ENCODE peak calls at places on chromosomes 11 and 22, in six cellular contexts. B is small intestine; D is BJ; U is posterior cingulate gyrus; Q is CD4-positive, alpha-beta memory T cell; P is WERI-Rb-1. Z is an unnamed sample.

GRCh38 chr22:47124946-47125345 is 362.5 kb downstream of the TBC1D22A start:
- DNase-seq in D (no peak), Q (no peak), U (no peak), P (no peak), B (no peak), Z (no peak)

GRCh38 chr11:111479666-111480065 is 32.5 kb downstream of the BTG4 start:
- DNase-seq in P (no peak), Q (no peak), U (no peak), B (no peak), D (no peak), Z (no peak)

GRCh38 chr22:26479792-26480610 is 3.6 kb downstream of the HPS4 start:
- DNase-seq in B (no peak), Q (no peak), D (no peak), P (no peak), U (no peak), Z (no peak)

GRCh38 chr11:47057374-47057773 is 119.3 kb downstream of the ARFGAP2 start:
- DNase-seq in B (no peak), U (no peak), Q (no peak), D (no peak), P (no peak), Z (no peak)

GRCh38 chr11:76604652-76605241 is 65.8 kb downstream of the LRRC32 start:
- DNase-seq in U (no peak), P (no peak), Q (no peak), B (no peak), D (no peak), Z (peak)

GRCh38 chr22:22912722-22913253 is 25.2 kb downstream of the IGLL5 start:
- DNase-seq in Q (no peak), P (no peak), D (no peak), B (no peak), U (no peak), Z (no peak)

GRCh38 chr11:83863272-83863671 is 577.1 kb upstream of the CCDC90B start:
- DNase-seq in D (no peak), B (no peak), P (no peak), U (no peak), Q (no peak), Z (no peak)

GRCh38 chr11:6300325-6300724 is 20.0 kb downstream of the CAVIN3 start:
- DNase-seq in D (no peak), Q (no peak), P (no peak), U (no peak), B (no peak), Z (no peak)

GRCh38 chr22:36151006-36151595 is 9.5 kb downstream of the APOL3 start:
- DNase-seq in B (no peak), U (no peak), P (no peak), Q (no peak), D (no peak), Z (no peak)

GRCh38 chr22:46763051-46763705 is 728 bp downstream of the TBC1D22A start:
- DNase-seq in P (no peak), B (peak), U (no peak), Q (peak), D (no peak), Z (no peak)

GRCh38 chr22:22516992-22517391 is 3.1 kb downstream of the ZNF280A start:
- DNase-seq in U (no peak), B (no peak), Q (no peak), D (no peak), P (no peak), Z (no peak)

GRCh38 chr11:117071344-117071787 is 26.9 kb downstream of the SIK3 start:
- DNase-seq in D (no peak), U (no peak), Q (no peak), P (no peak), B (peak), Z (no peak)

GRCh38 chr22:48104102-48104738 is 1341.8 kb downstream of the TBC1D22A start:
- DNase-seq in P (no peak), D (no peak), Q (no peak), U (no peak), B (no peak), Z (no peak)

GRCh38 chr11:120744016-120744994 is 232.8 kb downstream of the GRIK4 start:
- DNase-seq in B (no peak), Q (no peak), U (no peak), P (no peak), D (no peak), Z (no peak)

GRCh38 chr11:72353861-72354260 is 80.5 kb downstream of the CLPB start:
- DNase-seq in U (no peak), Q (no peak), D (no peak), B (peak), P (peak), Z (no peak)

GRCh38 chr11:27058456-27058855 is 17.8 kb downstream of the BBOX1 start:
- DNase-seq in B (no peak), U (no peak), D (peak), P (no peak), Q (no peak), Z (no peak)

GRCh38 chr11:119181677-119182412 is 3.4 kb upstream of the NHERF4 start:
- DNase-seq in Q (no peak), D (no peak), P (no peak), U (no peak), B (no peak), Z (no peak)

GRCh38 chr11:2444301-2445106 is at the start of the genes KCNQ1 and TRPM5:
- DNase-seq in B (peak), U (no peak), Q (peak), P (peak), D (no peak), Z (peak)

GRCh38 chr22:25694167-25694907 is 47.7 kb upstream of the MYO18B start:
- DNase-seq in U (no peak), B (no peak), Q (no peak), D (no peak), P (no peak), Z (no peak)

GRCh38 chr22:22404598-22405284 is 103.8 kb downstream of the ZNF280B start:
- DNase-seq in Q (no peak), B (no peak), P (no peak), U (no peak), D (no peak), Z (no peak)

GRCh38 chr22:31135706-31136105 is 4.6 kb downstream of the PLA2G3 start:
- DNase-seq in D (no peak), Q (no peak), P (no peak), U (no peak), B (no peak), Z (no peak)

GRCh38 chr11:10728779-10729472 is 22.1 kb upstream of the CTR9 start:
- DNase-seq in U (no peak), B (no peak), P (peak), Q (no peak), D (peak), Z (no peak)

GRCh38 chr11:23903044-23903704 is 593.7 kb upstream of the LUZP2 start:
- DNase-seq in Q (no peak), U (no peak), P (no peak), D (peak), B (no peak), Z (no peak)

GRCh38 chr11:23732026-23732425 is 764.8 kb upstream of the LUZP2 start:
- DNase-seq in D (no peak), Q (no peak), B (no peak), P (no peak), U (no peak), Z (no peak)

GRCh38 chr11:61415381-61415780 is 14.4 kb downstream of the CPSF7 start:
- DNase-seq in Q (no peak), P (no peak), B (no peak), U (no peak), D (no peak), Z (no peak)

GRCh38 chr22:20862540-20862939 is 3.7 kb downstream of the SNAP29 start:
- DNase-seq in B (no peak), P (no peak), D (no peak), Q (no peak), U (no peak), Z (no peak)

GRCh38 chr11:66317766-66318575 is 1.1 kb upstream of the CD248 start:
- DNase-seq in U (no peak), P (peak), Q (peak), B (peak), D (no peak), Z (peak)

GRCh38 chr11:129749141-129749540 is 66.5 kb upstream of the TMEM45B start:
- DNase-seq in Q (no peak), P (no peak), B (no peak), U (no peak), D (no peak), Z (no peak)

GRCh38 chr11:96827164-96827563 is 437.4 kb downstream of the JRKL start:
- DNase-seq in B (no peak), U (no peak), P (peak), Q (no peak), D (no peak), Z (no peak)

GRCh38 chr11:46308632-46309419 is 31.4 kb downstream of the CREB3L1 start:
- DNase-seq in D (no peak), B (peak), U (peak), Q (peak), P (peak), Z (peak)

GRCh38 chr22:33720166-33720878 is 200.0 kb downstream of the LARGE1 start:
- DNase-seq in P (no peak), Q (no peak), D (no peak), U (no peak), B (peak), Z (no peak)

GRCh38 chr22:40635008-40635939 is 1.2 kb downstream of the MRTFA start:
- DNase-seq in B (no peak), U (no peak), D (no peak), Q (no peak), P (no peak), Z (no peak)

GRCh38 chr11:65695459-65696241 is 16.4 kb upstream of the KAT5 start:
- DNase-seq in U (no peak), Q (no peak), D (no peak), B (peak), P (no peak), Z (no peak)

GRCh38 chr11:31702966-31703365 is 108.2 kb downstream of the PAX6 start:
- DNase-seq in D (no peak), P (no peak), Q (no peak), U (no peak), B (no peak), Z (no peak)